ENCODE peak calls at places on chromosomes 7 and 10, in ten cellular contexts. R is transverse colon; G is HL-60; Y is retina; M is heart left ventricle; E is NCI-H2171 treated with DMSO at 0.1 percent for 48 hours; C is activated CD8-positive, alpha-beta memory T cell treated with anti-CD3 and anti-CD28 coated beads for 24 hours; Q is stimulated activated CD4-positive, alpha-beta T cell treated with anti-CD3 and anti-CD28 coated beads, Interleukin-12 subunit alpha, Interleukin-12 subunit beta, amount 100 ng/mL, for 4 hours; H is smooth muscle cell of the brain vasculature; N is HS-5. S is an unnamed sample.

GRCh38 chr10:70913546-70914240 is 25.3 kb upstream of the PCBD1 start:
- DNase-seq in H (no peak), R (no peak), Q (no peak), G (no peak), Y (no peak), M (no peak), E (no peak), C (no peak), N (no peak), S (peak)

GRCh38 chr7:157250605-157251228 is 86.1 kb upstream of the DNAJB6 start:
- DNase-seq in Y (peak), M (no peak), E (peak), R (peak), C (peak), Q (peak), G (peak), N (no peak), H (peak), S (no peak)

GRCh38 chr10:101055416-101055815 is 6.4 kb upstream of the KAZALD1 start:
- DNase-seq in E (no peak), Q (no peak), M (no peak), C (no peak), G (no peak), Y (no peak), H (no peak), R (no peak), N (no peak), S (no peak)

GRCh38 chr10:10630281-10630680 is 387.4 kb upstream of the CELF2 start:
- DNase-seq in H (no peak), M (no peak), N (no peak), G (no peak), R (no peak), Q (no peak), Y (no peak), E (no peak), C (no peak), S (no peak)

GRCh38 chr7:15977663-15978062 is 291.2 kb upstream of the MEOX2 start:
- DNase-seq in Q (no peak), M (no peak), N (peak), H (no peak), R (no peak), E (no peak), G (no peak), Y (no peak), C (no peak), S (no peak)

GRCh38 chr7:56105508-56105907 is 768 bp downstream of the CHCHD2 start:
- DNase-seq in N (peak), R (peak), C (no peak), Q (no peak), M (no peak), E (no peak), Y (peak), H (no peak), G (peak), S (no peak)

GRCh38 chr7:70349819-70350218 is 751.5 kb downstream of the AUTS2 start:
- DNase-seq in Q (no peak), N (no peak), E (no peak), C (no peak), G (no peak), M (no peak), Y (no peak), H (no peak), R (no peak), S (no peak)

GRCh38 chr10:116522803-116523381 is 22.8 kb upstream of the PNLIP start:
- DNase-seq in H (no peak), Y (no peak), N (no peak), Q (no peak), C (no peak), G (no peak), E (no peak), R (no peak), M (no peak), S (no peak)

GRCh38 chr7:66921918-66922486 is 977 bp downstream of the TMEM248 start:
- DNase-seq in E (no peak), Y (peak), M (no peak), C (peak), H (no peak), N (no peak), R (peak), Q (no peak), G (no peak), S (no peak)

GRCh38 chr10:114974625-114975421 is 36.8 kb downstream of the TRUB1 start:
- DNase-seq in G (no peak), E (peak), M (no peak), C (no peak), H (no peak), R (no peak), Y (no peak), N (no peak), Q (no peak), S (no peak)

GRCh38 chr10:33229252-33229943 is 105.1 kb downstream of the NRP1 start:
- DNase-seq in R (no peak), Q (no peak), M (no peak), Y (no peak), C (no peak), E (no peak), H (no peak), N (no peak), G (no peak), S (no peak)

GRCh38 chr7:545470-545869 is 25.8 kb upstream of the PDGFA start:
- DNase-seq in M (no peak), G (no peak), R (no peak), Y (no peak), N (no peak), E (no peak), C (no peak), Q (no peak), H (no peak), S (no peak)

GRCh38 chr7:155244675-155245074 is 53.0 kb upstream of the INSIG1 start:
- DNase-seq in Y (no peak), G (no peak), M (no peak), R (no peak), E (no peak), C (no peak), H (no peak), N (no peak), Q (no peak), S (no peak)

GRCh38 chr7:102155821-102156441 is 130.7 kb upstream of the SH2B2 start:
- DNase-seq in M (no peak), E (no peak), Y (no peak), C (no peak), H (no peak), N (no peak), Q (no peak), R (no peak), G (no peak), S (no peak)

GRCh38 chr10:5395168-5395567 is 9.5 kb downstream of the TUBAL3 start:
- DNase-seq in E (no peak), R (no peak), M (no peak), N (no peak), Q (no peak), G (no peak), C (no peak), Y (no peak), H (no peak), S (no peak)

GRCh38 chr7:74606101-74606908 is 51.2 kb upstream of the GTF2I start:
- DNase-seq in Q (peak), E (peak), N (no peak), M (peak), G (no peak), R (peak), Y (peak), H (no peak), C (peak), S (peak)

GRCh38 chr10:2928219-2928840 is 139.0 kb upstream of the PFKP start:
- DNase-seq in N (no peak), R (peak), G (peak), M (peak), H (no peak), Q (peak), E (no peak), Y (peak), C (peak), S (peak)

GRCh38 chr7:29042893-29043292 is 84.8 kb upstream of the TRIL start:
- DNase-seq in N (no peak), Q (no peak), C (no peak), M (no peak), G (no peak), H (no peak), Y (no peak), E (no peak), R (no peak), S (no peak)

GRCh38 chr7:154650275-154650674 is 352.6 kb downstream of the PAXIP1 start:
- DNase-seq in H (no peak), G (no peak), N (no peak), E (no peak), R (no peak), M (no peak), C (no peak), Y (no peak), Q (no peak), S (no peak)

GRCh38 chr10:31836569-31837406 is 91.8 kb downstream of the ARHGAP12 start:
- DNase-seq in Y (peak), G (peak), C (no peak), N (no peak), Q (no peak), E (no peak), H (no peak), R (no peak), M (no peak), S (no peak)

GRCh38 chr7:22355620-22356009 is 1.3 kb downstream of the RAPGEF5 start:
- DNase-seq in Q (no peak), G (no peak), M (no peak), C (no peak), N (no peak), R (no peak), H (no peak), E (no peak), Y (no peak), S (no peak)

GRCh38 chr7:77295549-77295948 is 95.9 kb upstream of the FGL2 start:
- DNase-seq in C (no peak), N (no peak), Q (no peak), M (no peak), R (no peak), H (no peak), Y (no peak), E (no peak), G (no peak), S (no peak)

GRCh38 chr10:56633876-56634452 is 272.9 kb upstream of the ZWINT start:
- DNase-seq in Y (no peak), H (no peak), N (no peak), E (peak), Q (no peak), R (no peak), M (no peak), G (no peak), C (no peak), S (no peak)

GRCh38 chr10:52864459-52865106 is 92.0 kb upstream of the MBL2 start:
- DNase-seq in G (no peak), H (peak), N (peak), R (no peak), E (no peak), C (no peak), M (peak), Y (no peak), Q (no peak), S (peak)

GRCh38 chr7:12685550-12685949 is 1.9 kb upstream of the ARL4A start:
- DNase-seq in G (no peak), C (peak), Y (peak), H (no peak), R (no peak), N (no peak), M (peak), E (no peak), Q (no peak), S (peak)

GRCh38 chr10:70052462-70053211 is at the start of gene MACROH2A2:
- DNase-seq in C (peak), R (peak), Y (peak), Q (peak), G (no peak), H (peak), N (no peak), E (peak), M (peak), S (peak)